ENCODE peak calls at places on chromosome 21, in seven cellular contexts. One of them, this sample, is unnamed.

GRCh38 chr21:33899199-33899598 is 16.4 kb downstream of the ATP5PO start:
- DNase-seq in HT-29: no peak
- DNase-seq in neural crest cell: no peak
- DNase-seq in stimulated activated CD8-positive, alpha-beta memory T cell treated with anti-CD3 and anti-CD28 coated beads, Interleukin-15, amount 100 ng/mL, for 24 hours: no peak
- DNase-seq in activated CD4-positive, CD25-positive, alpha-beta regulatory T cell treated with anti-CD3 and anti-CD28 coated beads, Interleukin-2, amount 50 U/mL, for 72 hours: no peak
- DNase-seq in fibroblast of pulmonary artery: peak
- DNase-seq in substantia nigra: no peak
- DNase-seq in this sample: peak

GRCh38 chr21:44461005-44461404 is 5.7 kb downstream of the LRRC3 start:
- DNase-seq in activated CD4-positive, CD25-positive, alpha-beta regulatory T cell treated with anti-CD3 and anti-CD28 coated beads, Interleukin-2, amount 50 U/mL, for 72 hours: no peak
- DNase-seq in HT-29: no peak
- DNase-seq in stimulated activated CD8-positive, alpha-beta memory T cell treated with anti-CD3 and anti-CD28 coated beads, Interleukin-15, amount 100 ng/mL, for 24 hours: no peak
- DNase-seq in substantia nigra: no peak
- DNase-seq in fibroblast of pulmonary artery: no peak
- DNase-seq in neural crest cell: no peak
- DNase-seq in this sample: no peak

GRCh38 chr21:14616303-14617039 is 70.4 kb upstream of the SAMSN1 start:
- DNase-seq in HT-29: no peak
- DNase-seq in stimulated activated CD8-positive, alpha-beta memory T cell treated with anti-CD3 and anti-CD28 coated beads, Interleukin-15, amount 100 ng/mL, for 24 hours: no peak
- DNase-seq in substantia nigra: no peak
- DNase-seq in fibroblast of pulmonary artery: peak
- DNase-seq in neural crest cell: no peak
- DNase-seq in activated CD4-positive, CD25-positive, alpha-beta regulatory T cell treated with anti-CD3 and anti-CD28 coated beads, Interleukin-2, amount 50 U/mL, for 72 hours: no peak
- DNase-seq in this sample: peak

GRCh38 chr21:32941263-32941662 is 84.5 kb upstream of the OLIG2 start:
- DNase-seq in substantia nigra: no peak
- DNase-seq in fibroblast of pulmonary artery: no peak
- DNase-seq in neural crest cell: no peak
- DNase-seq in stimulated activated CD8-positive, alpha-beta memory T cell treated with anti-CD3 and anti-CD28 coated beads, Interleukin-15, amount 100 ng/mL, for 24 hours: no peak
- DNase-seq in activated CD4-positive, CD25-positive, alpha-beta regulatory T cell treated with anti-CD3 and anti-CD28 coated beads, Interleukin-2, amount 50 U/mL, for 72 hours: no peak
- DNase-seq in HT-29: no peak
- DNase-seq in this sample: no peak

GRCh38 chr21:32726742-32727477 is 903 bp downstream of the SYNJ1 start:
- DNase-seq in neural crest cell: peak
- DNase-seq in fibroblast of pulmonary artery: peak
- DNase-seq in stimulated activated CD8-positive, alpha-beta memory T cell treated with anti-CD3 and anti-CD28 coated beads, Interleukin-15, amount 100 ng/mL, for 24 hours: no peak
- DNase-seq in substantia nigra: no peak
- DNase-seq in HT-29: peak
- DNase-seq in activated CD4-positive, CD25-positive, alpha-beta regulatory T cell treated with anti-CD3 and anti-CD28 coated beads, Interleukin-2, amount 50 U/mL, for 72 hours: no peak
- DNase-seq in this sample: peak

GRCh38 chr21:41802684-41803083 is 35.8 kb upstream of the RIPK4 start:
- DNase-seq in HT-29: no peak
- DNase-seq in neural crest cell: no peak
- DNase-seq in activated CD4-positive, CD25-positive, alpha-beta regulatory T cell treated with anti-CD3 and anti-CD28 coated beads, Interleukin-2, amount 50 U/mL, for 72 hours: no peak
- DNase-seq in fibroblast of pulmonary artery: no peak
- DNase-seq in substantia nigra: no peak
- DNase-seq in stimulated activated CD8-positive, alpha-beta memory T cell treated with anti-CD3 and anti-CD28 coated beads, Interleukin-15, amount 100 ng/mL, for 24 hours: no peak
- DNase-seq in this sample: no peak

GRCh38 chr21:37257967-37258877 is 8.9 kb downstream of the VPS26C start:
- DNase-seq in HT-29: peak
- DNase-seq in activated CD4-positive, CD25-positive, alpha-beta regulatory T cell treated with anti-CD3 and anti-CD28 coated beads, Interleukin-2, amount 50 U/mL, for 72 hours: peak
- DNase-seq in substantia nigra: no peak
- DNase-seq in fibroblast of pulmonary artery: peak
- DNase-seq in stimulated activated CD8-positive, alpha-beta memory T cell treated with anti-CD3 and anti-CD28 coated beads, Interleukin-15, amount 100 ng/mL, for 24 hours: peak
- DNase-seq in neural crest cell: peak
- DNase-seq in this sample: peak

GRCh38 chr21:37974081-37974480 is 57.8 kb upstream of the KCNJ6 start:
- DNase-seq in stimulated activated CD8-positive, alpha-beta memory T cell treated with anti-CD3 and anti-CD28 coated beads, Interleukin-15, amount 100 ng/mL, for 24 hours: no peak
- DNase-seq in fibroblast of pulmonary artery: no peak
- DNase-seq in HT-29: no peak
- DNase-seq in substantia nigra: no peak
- DNase-seq in activated CD4-positive, CD25-positive, alpha-beta regulatory T cell treated with anti-CD3 and anti-CD28 coated beads, Interleukin-2, amount 50 U/mL, for 72 hours: no peak
- DNase-seq in neural crest cell: no peak
- DNase-seq in this sample: peak

GRCh38 chr21:36422279-36423098 is 37.3 kb downstream of the CHAF1B start:
- DNase-seq in activated CD4-positive, CD25-positive, alpha-beta regulatory T cell treated with anti-CD3 and anti-CD28 coated beads, Interleukin-2, amount 50 U/mL, for 72 hours: peak
- DNase-seq in stimulated activated CD8-positive, alpha-beta memory T cell treated with anti-CD3 and anti-CD28 coated beads, Interleukin-15, amount 100 ng/mL, for 24 hours: no peak
- DNase-seq in HT-29: peak
- DNase-seq in fibroblast of pulmonary artery: peak
- DNase-seq in neural crest cell: peak
- DNase-seq in substantia nigra: no peak
- DNase-seq in this sample: peak

GRCh38 chr21:15894596-15894995 is 164.8 kb downstream of the USP25 start:
- DNase-seq in neural crest cell: no peak
- DNase-seq in activated CD4-positive, CD25-positive, alpha-beta regulatory T cell treated with anti-CD3 and anti-CD28 coated beads, Interleukin-2, amount 50 U/mL, for 72 hours: no peak
- DNase-seq in HT-29: no peak
- DNase-seq in fibroblast of pulmonary artery: peak
- DNase-seq in stimulated activated CD8-positive, alpha-beta memory T cell treated with anti-CD3 and anti-CD28 coated beads, Interleukin-15, amount 100 ng/mL, for 24 hours: no peak
- DNase-seq in substantia nigra: no peak
- DNase-seq in this sample: peak

GRCh38 chr21:45921917-45922316 is 59.7 kb upstream of the COL6A1 start:
- DNase-seq in HT-29: no peak
- DNase-seq in substantia nigra: no peak
- DNase-seq in stimulated activated CD8-positive, alpha-beta memory T cell treated with anti-CD3 and anti-CD28 coated beads, Interleukin-15, amount 100 ng/mL, for 24 hours: no peak
- DNase-seq in fibroblast of pulmonary artery: no peak
- DNase-seq in activated CD4-positive, CD25-positive, alpha-beta regulatory T cell treated with anti-CD3 and anti-CD28 coated beads, Interleukin-2, amount 50 U/mL, for 72 hours: no peak
- DNase-seq in neural crest cell: no peak
- DNase-seq in this sample: no peak

GRCh38 chr21:29290245-29290644 is 8.5 kb upstream of the BACH1 start:
- DNase-seq in fibroblast of pulmonary artery: no peak
- DNase-seq in HT-29: no peak
- DNase-seq in substantia nigra: no peak
- DNase-seq in activated CD4-positive, CD25-positive, alpha-beta regulatory T cell treated with anti-CD3 and anti-CD28 coated beads, Interleukin-2, amount 50 U/mL, for 72 hours: no peak
- DNase-seq in stimulated activated CD8-positive, alpha-beta memory T cell treated with anti-CD3 and anti-CD28 coated beads, Interleukin-15, amount 100 ng/mL, for 24 hours: no peak
- DNase-seq in neural crest cell: no peak
- DNase-seq in this sample: no peak

GRCh38 chr21:35602811-35603210 is 457.5 kb downstream of the SETD4 start:
- DNase-seq in substantia nigra: no peak
- DNase-seq in activated CD4-positive, CD25-positive, alpha-beta regulatory T cell treated with anti-CD3 and anti-CD28 coated beads, Interleukin-2, amount 50 U/mL, for 72 hours: no peak
- DNase-seq in fibroblast of pulmonary artery: no peak
- DNase-seq in neural crest cell: no peak
- DNase-seq in stimulated activated CD8-positive, alpha-beta memory T cell treated with anti-CD3 and anti-CD28 coated beads, Interleukin-15, amount 100 ng/mL, for 24 hours: no peak
- DNase-seq in HT-29: no peak
- DNase-seq in this sample: no peak

This sample was measured in choroid plexus epithelial cell.